ENCODE peak calls at places on chromosomes 2 and 18, in nine cellular contexts. One of them, this sample, is unnamed.

GRCh38 chr2:120318626-120319025 is 27.3 kb upstream of the INHBB start:
- DNase-seq in CD4-positive, CD25-positive, alpha-beta regulatory T cell: no peak
- DNase-seq in BJ: no peak
- DNase-seq in prostate gland: no peak
- DNase-seq in left lung: peak; percentile 59
- DNase-seq in H7: peak; percentile 42
- DNase-seq in mucosa of descending colon: no peak
- DNase-seq in CD4-positive, alpha-beta memory T cell: no peak
- DNase-seq in bronchial epithelial cell: no peak
- DNase-seq in this sample: peak; percentile 57

GRCh38 chr2:131063501-131064283 is 29.6 kb downstream of the FAM168B start:
- DNase-seq in CD4-positive, CD25-positive, alpha-beta regulatory T cell: no peak
- DNase-seq in BJ: no peak
- DNase-seq in prostate gland: no peak
- DNase-seq in left lung: no peak
- DNase-seq in H7: no peak
- DNase-seq in mucosa of descending colon: no peak
- DNase-seq in CD4-positive, alpha-beta memory T cell: no peak
- DNase-seq in bronchial epithelial cell: no peak
- DNase-seq in this sample: no peak

GRCh38 chr2:39762448-39762847 is 16.6 kb downstream of the THUMPD2 start:
- DNase-seq in CD4-positive, CD25-positive, alpha-beta regulatory T cell: no peak
- DNase-seq in BJ: no peak
- DNase-seq in prostate gland: no peak
- DNase-seq in left lung: no peak
- DNase-seq in H7: no peak
- DNase-seq in mucosa of descending colon: no peak
- DNase-seq in CD4-positive, alpha-beta memory T cell: no peak
- DNase-seq in bronchial epithelial cell: no peak
- DNase-seq in this sample: no peak

GRCh38 chr2:196499686-196500085 is 139.8 kb upstream of the CCDC150 start:
- DNase-seq in CD4-positive, CD25-positive, alpha-beta regulatory T cell: no peak
- DNase-seq in BJ: no peak
- DNase-seq in prostate gland: no peak
- DNase-seq in left lung: no peak
- DNase-seq in H7: no peak
- DNase-seq in mucosa of descending colon: no peak
- DNase-seq in CD4-positive, alpha-beta memory T cell: no peak
- DNase-seq in bronchial epithelial cell: no peak
- DNase-seq in this sample: no peak

GRCh38 chr2:197229509-197230458 is 80.8 kb downstream of the ANKRD44 start:
- DNase-seq in CD4-positive, CD25-positive, alpha-beta regulatory T cell: no peak
- DNase-seq in BJ: peak; percentile 50
- DNase-seq in prostate gland: no peak
- DNase-seq in left lung: no peak
- DNase-seq in H7: no peak
- DNase-seq in mucosa of descending colon: no peak
- DNase-seq in CD4-positive, alpha-beta memory T cell: no peak
- DNase-seq in bronchial epithelial cell: no peak
- DNase-seq in this sample: no peak

GRCh38 chr18:63376493-63377053 is 9.6 kb upstream of the KDSR start:
- DNase-seq in CD4-positive, CD25-positive, alpha-beta regulatory T cell: no peak
- DNase-seq in BJ: no peak
- DNase-seq in prostate gland: no peak
- DNase-seq in left lung: no peak
- DNase-seq in H7: no peak
- DNase-seq in mucosa of descending colon: no peak
- DNase-seq in CD4-positive, alpha-beta memory T cell: no peak
- DNase-seq in bronchial epithelial cell: peak; percentile 13
- DNase-seq in this sample: peak; percentile 96

GRCh38 chr2:171688129-171688465 is 828 bp downstream of the DYNC1I2 start:
- DNase-seq in CD4-positive, CD25-positive, alpha-beta regulatory T cell: no peak
- DNase-seq in BJ: no peak
- DNase-seq in prostate gland: peak; percentile 4
- DNase-seq in left lung: no peak
- DNase-seq in H7: no peak
- DNase-seq in mucosa of descending colon: no peak
- DNase-seq in CD4-positive, alpha-beta memory T cell: peak; percentile 25
- DNase-seq in bronchial epithelial cell: peak; percentile 26
- DNase-seq in this sample: peak; percentile 27

GRCh38 chr2:156532989-156533388 is 96.8 kb downstream of the GPD2 start:
- DNase-seq in CD4-positive, CD25-positive, alpha-beta regulatory T cell: no peak
- DNase-seq in BJ: no peak
- DNase-seq in prostate gland: no peak
- DNase-seq in left lung: no peak
- DNase-seq in H7: no peak
- DNase-seq in mucosa of descending colon: no peak
- DNase-seq in CD4-positive, alpha-beta memory T cell: no peak
- DNase-seq in bronchial epithelial cell: no peak
- DNase-seq in this sample: no peak

GRCh38 chr2:138757376-138757775 is 22.8 kb downstream of the NXPH2 start:
- DNase-seq in CD4-positive, CD25-positive, alpha-beta regulatory T cell: no peak
- DNase-seq in BJ: no peak
- DNase-seq in prostate gland: no peak
- DNase-seq in left lung: no peak
- DNase-seq in H7: no peak
- DNase-seq in mucosa of descending colon: no peak
- DNase-seq in CD4-positive, alpha-beta memory T cell: no peak
- DNase-seq in bronchial epithelial cell: peak; percentile 69
- DNase-seq in this sample: no peak

DNA sequence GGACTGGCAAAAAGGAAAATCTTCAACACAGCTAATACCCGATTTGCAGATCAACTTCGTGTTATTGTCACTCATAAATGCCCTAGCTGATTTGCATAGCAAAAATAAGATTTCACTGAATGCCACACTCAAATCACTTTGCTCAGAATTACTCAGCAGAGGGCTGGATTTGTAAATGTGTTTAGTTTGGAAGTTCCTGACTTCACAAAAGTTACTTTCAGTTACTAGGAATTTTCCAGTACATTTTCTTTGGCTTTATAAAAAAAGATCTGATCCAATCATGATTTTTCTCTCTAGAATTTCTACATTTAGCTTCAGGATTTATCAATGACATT is 433.3 kb upstream of the ID2 start:
- DNase-seq in CD4-positive, CD25-positive, alpha-beta regulatory T cell: no peak
- DNase-seq in BJ: no peak
- DNase-seq in prostate gland: no peak
- DNase-seq in left lung: no peak
- DNase-seq in H7: no peak
- DNase-seq in mucosa of descending colon: no peak
- DNase-seq in CD4-positive, alpha-beta memory T cell: no peak
- DNase-seq in bronchial epithelial cell: no peak
- DNase-seq in this sample: no peak
- H3K4me3 ChIP-seq in CD4-positive, CD25-positive, alpha-beta regulatory T cell: no peak overlapping the region
- H3K4me3 ChIP-seq in BJ: no peak overlapping the region
- H3K4me3 ChIP-seq in prostate gland: no peak overlapping the region
- H3K4me3 ChIP-seq in left lung: no peak overlapping the region
- H3K4me3 ChIP-seq in H7: no peak overlapping the region
- H3K4me3 ChIP-seq in mucosa of descending colon: no peak overlapping the region
- H3K4me3 ChIP-seq in CD4-positive, alpha-beta memory T cell: no peak overlapping the region
- H3K4me3 ChIP-seq in bronchial epithelial cell: no peak overlapping the region
- H3K4me3 ChIP-seq in this sample: no peak overlapping the region

GRCh38 chr2:199468561-199469513 is 11.1 kb upstream of the SATB2 start:
- DNase-seq in CD4-positive, CD25-positive, alpha-beta regulatory T cell: no peak
- DNase-seq in BJ: no peak
- DNase-seq in prostate gland: no peak
- DNase-seq in left lung: peak; percentile 75
- DNase-seq in H7: peak; percentile 86
- DNase-seq in mucosa of descending colon: peak; percentile 80
- DNase-seq in CD4-positive, alpha-beta memory T cell: peak; percentile 19
- DNase-seq in bronchial epithelial cell: no peak
- DNase-seq in this sample: no peak

GRCh38 chr2:199469514-199470360 is 12.0 kb upstream of the SATB2 start:
- DNase-seq in CD4-positive, CD25-positive, alpha-beta regulatory T cell: no peak
- DNase-seq in BJ: no peak
- DNase-seq in prostate gland: no peak
- DNase-seq in left lung: no peak
- DNase-seq in H7: peak; percentile 65
- DNase-seq in mucosa of descending colon: no peak
- DNase-seq in CD4-positive, alpha-beta memory T cell: no peak
- DNase-seq in bronchial epithelial cell: no peak
- DNase-seq in this sample: no peak

GRCh38 chr2:199470361-199470671 is 12.6 kb upstream of the SATB2 start:
- DNase-seq in CD4-positive, CD25-positive, alpha-beta regulatory T cell: no peak
- DNase-seq in BJ: no peak
- DNase-seq in prostate gland: no peak
- DNase-seq in left lung: no peak
- DNase-seq in H7: peak; percentile 36
- DNase-seq in mucosa of descending colon: no peak
- DNase-seq in CD4-positive, alpha-beta memory T cell: no peak
- DNase-seq in bronchial epithelial cell: no peak
- DNase-seq in this sample: no peak

GRCh38 chr2:199471443-199472057 is 13.8 kb upstream of the SATB2 start:
- DNase-seq in CD4-positive, CD25-positive, alpha-beta regulatory T cell: no peak
- DNase-seq in BJ: no peak
- DNase-seq in prostate gland: no peak
- DNase-seq in left lung: peak; percentile 91
- DNase-seq in H7: peak; percentile 93
- DNase-seq in mucosa of descending colon: peak; percentile 78
- DNase-seq in CD4-positive, alpha-beta memory T cell: no peak
- DNase-seq in bronchial epithelial cell: no peak
- DNase-seq in this sample: peak; percentile 89

DNA sequence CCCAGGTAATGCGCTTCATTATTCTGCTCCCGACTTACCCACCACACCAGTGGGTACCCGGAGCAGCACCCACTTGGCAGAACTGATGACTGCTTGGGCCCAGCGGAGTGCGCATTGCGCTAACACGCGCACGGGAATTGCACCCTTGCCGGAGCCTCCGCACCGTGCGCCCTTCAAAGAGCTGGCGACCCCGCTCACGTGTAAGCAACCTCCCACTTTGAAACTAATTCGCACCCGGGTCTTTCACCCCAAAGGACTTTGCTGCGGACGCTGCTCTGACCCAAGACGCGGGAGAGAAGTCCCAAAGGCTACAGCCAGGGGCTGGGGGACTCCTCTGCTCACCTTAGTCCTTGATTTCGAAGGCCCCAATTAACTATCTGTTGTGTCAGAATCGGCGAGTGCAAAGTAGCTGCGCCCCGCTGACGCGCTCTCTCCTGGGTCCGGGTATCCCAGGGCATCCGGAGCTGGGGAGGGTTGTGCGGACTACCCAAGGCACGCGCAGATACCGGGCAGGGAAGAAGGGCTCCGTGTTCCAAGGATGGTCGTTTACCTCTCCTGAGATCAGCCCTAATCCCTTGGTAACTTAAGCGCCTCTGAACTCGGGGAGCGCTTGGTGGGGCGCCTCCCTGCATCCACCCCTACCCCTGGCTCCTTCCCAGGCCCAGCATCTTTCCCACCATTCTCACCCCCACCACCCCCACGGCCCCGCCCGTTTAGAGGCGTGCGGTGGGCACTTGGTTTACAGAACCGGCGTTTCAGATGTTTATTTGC is 13.1 kb upstream of the SATB2 start:
- DNase-seq in CD4-positive, CD25-positive, alpha-beta regulatory T cell: no peak
- DNase-seq in BJ: no peak
- DNase-seq in prostate gland: no peak
- DNase-seq in left lung: no peak
- DNase-seq in H7: peak; percentile 74
- DNase-seq in mucosa of descending colon: peak; percentile 50
- DNase-seq in CD4-positive, alpha-beta memory T cell: no peak
- DNase-seq in bronchial epithelial cell: no peak
- DNase-seq in this sample: no peak
- H3K4me3 ChIP-seq in CD4-positive, CD25-positive, alpha-beta regulatory T cell: no peak overlapping the region
- H3K4me3 ChIP-seq in BJ: no peak overlapping the region
- H3K4me3 ChIP-seq in prostate gland: peak overlapping the region; percentile 9
- H3K4me3 ChIP-seq in left lung: no peak overlapping the region
- H3K4me3 ChIP-seq in H7: peak overlapping the region; percentile 36
- H3K4me3 ChIP-seq in mucosa of descending colon: peak overlapping the region; percentile 28
- H3K4me3 ChIP-seq in CD4-positive, alpha-beta memory T cell: no peak overlapping the region
- H3K4me3 ChIP-seq in bronchial epithelial cell: no peak overlapping the region
- H3K4me3 ChIP-seq in this sample: no peak overlapping the region

DNA sequence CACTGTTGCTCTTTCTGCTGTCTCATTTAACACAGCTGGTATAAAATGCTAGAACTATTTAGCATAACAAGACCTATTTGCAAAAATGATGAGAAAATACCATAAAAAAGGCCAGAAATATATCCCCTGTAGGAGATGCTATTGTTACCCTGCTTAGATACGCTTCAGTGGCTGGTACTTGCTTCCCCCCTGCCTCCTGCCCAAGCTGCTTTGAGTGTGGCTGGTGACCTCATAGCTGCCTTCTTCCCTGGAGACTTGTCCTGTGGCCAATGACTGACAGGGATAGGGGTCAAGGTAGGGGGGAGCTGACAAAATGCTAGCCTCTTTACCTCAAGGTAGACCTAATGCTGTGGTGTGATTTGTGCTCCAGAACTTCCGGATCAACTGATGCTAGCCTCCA is 150.2 kb upstream of the ZEB2 start:
- DNase-seq in CD4-positive, CD25-positive, alpha-beta regulatory T cell: no peak
- DNase-seq in BJ: no peak
- DNase-seq in prostate gland: no peak
- DNase-seq in left lung: no peak
- DNase-seq in H7: no peak
- DNase-seq in mucosa of descending colon: no peak
- DNase-seq in CD4-positive, alpha-beta memory T cell: no peak
- DNase-seq in bronchial epithelial cell: no peak
- DNase-seq in this sample: no peak
- H3K4me3 ChIP-seq in CD4-positive, CD25-positive, alpha-beta regulatory T cell: no peak overlapping the region
- H3K4me3 ChIP-seq in BJ: no peak overlapping the region
- H3K4me3 ChIP-seq in prostate gland: no peak overlapping the region
- H3K4me3 ChIP-seq in left lung: no peak overlapping the region
- H3K4me3 ChIP-seq in H7: no peak overlapping the region
- H3K4me3 ChIP-seq in mucosa of descending colon: no peak overlapping the region
- H3K4me3 ChIP-seq in CD4-positive, alpha-beta memory T cell: no peak overlapping the region
- H3K4me3 ChIP-seq in bronchial epithelial cell: no peak overlapping the region
- H3K4me3 ChIP-seq in this sample: no peak overlapping the region

GRCh38 chr2:42140501-42140900 is 28.7 kb upstream of the EML4 start:
- DNase-seq in CD4-positive, CD25-positive, alpha-beta regulatory T cell: no peak
- DNase-seq in BJ: no peak
- DNase-seq in prostate gland: no peak
- DNase-seq in left lung: no peak
- DNase-seq in H7: no peak
- DNase-seq in mucosa of descending colon: no peak
- DNase-seq in CD4-positive, alpha-beta memory T cell: no peak
- DNase-seq in bronchial epithelial cell: no peak
- DNase-seq in this sample: no peak

GRCh38 chr2:42138163-42139016 is 30.8 kb upstream of the EML4 start:
- DNase-seq in CD4-positive, CD25-positive, alpha-beta regulatory T cell: no peak
- DNase-seq in BJ: peak; percentile 84
- DNase-seq in prostate gland: peak; percentile 53
- DNase-seq in left lung: no peak
- DNase-seq in H7: no peak
- DNase-seq in mucosa of descending colon: no peak
- DNase-seq in CD4-positive, alpha-beta memory T cell: no peak
- DNase-seq in bronchial epithelial cell: peak; percentile 74
- DNase-seq in this sample: no peak

GRCh38 chr2:42141687-42142475 is 27.3 kb upstream of the EML4 start:
- DNase-seq in CD4-positive, CD25-positive, alpha-beta regulatory T cell: peak; percentile 52
- DNase-seq in BJ: peak; percentile 75
- DNase-seq in prostate gland: peak; percentile 56
- DNase-seq in left lung: no peak
- DNase-seq in H7: peak; percentile 34
- DNase-seq in mucosa of descending colon: peak; percentile 73
- DNase-seq in CD4-positive, alpha-beta memory T cell: peak; percentile 36
- DNase-seq in bronchial epithelial cell: peak; percentile 79
- DNase-seq in this sample: peak; percentile 30

GRCh38 chr2:42139141-42139540 is 30.0 kb upstream of the EML4 start:
- DNase-seq in CD4-positive, CD25-positive, alpha-beta regulatory T cell: no peak
- DNase-seq in BJ: no peak
- DNase-seq in prostate gland: no peak
- DNase-seq in left lung: no peak
- DNase-seq in H7: no peak
- DNase-seq in mucosa of descending colon: no peak
- DNase-seq in CD4-positive, alpha-beta memory T cell: no peak
- DNase-seq in bronchial epithelial cell: no peak
- DNase-seq in this sample: peak; percentile 79

GRCh38 chr2:42142476-42143184 is 26.5 kb upstream of the EML4 start:
- DNase-seq in CD4-positive, CD25-positive, alpha-beta regulatory T cell: no peak
- DNase-seq in BJ: no peak
- DNase-seq in prostate gland: no peak
- DNase-seq in left lung: no peak
- DNase-seq in H7: no peak
- DNase-seq in mucosa of descending colon: no peak
- DNase-seq in CD4-positive, alpha-beta memory T cell: no peak
- DNase-seq in bronchial epithelial cell: no peak
- DNase-seq in this sample: peak; percentile 79
- H3K4me3 ChIP-seq in CD4-positive, CD25-positive, alpha-beta regulatory T cell: no peak overlapping the region
- H3K4me3 ChIP-seq in BJ: no peak overlapping the region
- H3K4me3 ChIP-seq in prostate gland: no peak overlapping the region
- H3K4me3 ChIP-seq in left lung: no peak overlapping the region
- H3K4me3 ChIP-seq in H7: no peak overlapping the region
- H3K4me3 ChIP-seq in mucosa of descending colon: no peak overlapping the region
- H3K4me3 ChIP-seq in CD4-positive, alpha-beta memory T cell: no peak overlapping the region
- H3K4me3 ChIP-seq in bronchial epithelial cell: no peak overlapping the region
- H3K4me3 ChIP-seq in this sample: no peak overlapping the region

This sample was measured in cardiac muscle cell.